ENCODE peak calls at places on chromosomes 1 and 21, in five cellular contexts. C, Y, B, E and G are unnamed samples.

GRCh38 chr1:66752000-66752592 is at the start of gene DYNLT5:
- DNase-seq in C (peak), E (peak), Y (peak), B (no peak), G (peak)

GRCh38 chr1:201006450-201006849 is 17.1 kb downstream of the KIF21B start:
- DNase-seq in B (no peak), C (no peak), E (no peak), Y (no peak), G (no peak)

GRCh38 chr1:48602349-48602748 is 130.3 kb upstream of the SPATA6 start:
- DNase-seq in B (no peak), Y (no peak), E (no peak), C (no peak), G (no peak)

GRCh38 chr1:88935522-88936222 is 44.3 kb upstream of the GTF2B start:
- DNase-seq in B (no peak), C (no peak), Y (peak), E (peak), G (no peak)

GRCh38 chr21:42641311-42642218 is 11.9 kb upstream of the PDE9A start:
- DNase-seq in E (peak), C (no peak), Y (no peak), B (no peak), G (no peak)

GRCh38 chr1:24536391-24536840 is 19.5 kb upstream of the NCMAP start:
- DNase-seq in B (peak), Y (peak), C (no peak), E (no peak), G (no peak)

GRCh38 chr1:12159826-12160225 is 7.0 kb upstream of the TNFRSF1B start:
- DNase-seq in Y (no peak), C (no peak), E (no peak), B (peak), G (no peak)

GRCh38 chr21:29376556-29376955 is 77.8 kb downstream of the BACH1 start:
- DNase-seq in Y (peak), B (peak), C (peak), E (no peak), G (peak)

GRCh38 chr1:7912743-7913557 is 27.7 kb downstream of the TNFRSF9 start:
- DNase-seq in Y (no peak), B (no peak), C (no peak), E (no peak), G (no peak)

GRCh38 chr21:41207401-41208388 is 39.7 kb downstream of the BACE2 start:
- DNase-seq in E (peak), C (peak), B (no peak), Y (peak), G (no peak)

GRCh38 chr1:201834621-201835020 is 5.7 kb downstream of the IPO9 start:
- DNase-seq in B (no peak), C (no peak), Y (no peak), E (no peak), G (no peak)

GRCh38 chr1:235588916-235589515 is 60.6 kb downstream of the GNG4 start:
- DNase-seq in Y (peak), B (no peak), E (peak), C (no peak), G (peak)

GRCh38 chr1:68116643-68117235 is 66.3 kb upstream of the DIRAS3 start:
- DNase-seq in B (peak), E (peak), C (peak), Y (peak), G (no peak)

GRCh38 chr1:233094691-233095090 is 144.3 kb downstream of the NTPCR start:
- DNase-seq in Y (no peak), E (no peak), B (no peak), C (no peak), G (no peak)

GRCh38 chr1:173173388-173173787 is 33.7 kb downstream of the TNFSF4 start:
- DNase-seq in Y (no peak), B (no peak), C (no peak), E (no peak), G (no peak)

GRCh38 chr1:198153103-198153502 is 3.7 kb upstream of the NEK7 start:
- DNase-seq in B (no peak), E (peak), C (peak), Y (no peak), G (peak)

GRCh38 chr1:178344513-178345077 is 152.2 kb downstream of the CLEC20A start:
- DNase-seq in C (peak), Y (peak), E (peak), B (no peak), G (no peak)

GRCh38 chr1:9886063-9886742 is 23.9 kb downstream of the CTNNBIP1 start:
- DNase-seq in C (no peak), B (no peak), E (no peak), Y (no peak), G (no peak)

GRCh38 chr1:29122987-29123870 is 474 bp downstream of the TMEM200B start:
- DNase-seq in Y (peak), E (peak), B (peak), C (peak), G (peak)

GRCh38 chr1:40769815-40770214 is 13.8 kb upstream of the KCNQ4 start:
- DNase-seq in B (no peak), C (peak), E (no peak), Y (no peak), G (peak)

GRCh38 chr1:204089044-204089751 is 16.3 kb downstream of the SOX13 start:
- DNase-seq in Y (no peak), E (no peak), C (peak), B (no peak), G (no peak)

GRCh38 chr1:229984310-229984991 is 82.6 kb upstream of the GALNT2 start:
- DNase-seq in C (no peak), B (no peak), E (no peak), Y (no peak), G (no peak)

GRCh38 chr1:181347495-181348390 is 135.6 kb upstream of the CACNA1E start:
- DNase-seq in C (no peak), Y (no peak), E (no peak), B (no peak), G (no peak)

GRCh38 chr1:198833706-198834497 is 195.1 kb downstream of the PTPRC start:
- DNase-seq in Y (no peak), C (no peak), E (no peak), B (no peak), G (no peak)

GRCh38 chr1:185017338-185017737 is 28.0 kb upstream of the RNF2 start:
- DNase-seq in Y (peak), B (no peak), E (peak), C (no peak), G (peak)

GRCh38 chr1:168613038-168613451 is 36.6 kb downstream of the XCL1 start:
- DNase-seq in E (no peak), B (no peak), C (no peak), Y (no peak), G (no peak)

GRCh38 chr21:39852021-39852721 is 15.1 kb upstream of the PCP4 start:
- DNase-seq in Y (no peak), E (peak), C (no peak), B (no peak), G (no peak)

GRCh38 chr1:117686907-117687306 is 81.1 kb downstream of the TENT5C start:
- DNase-seq in Y (no peak), E (peak), B (no peak), C (no peak), G (peak)

GRCh38 chr1:10897981-10898728 is 101.7 kb upstream of the CASZ1 start:
- DNase-seq in C (no peak), E (no peak), Y (peak), B (no peak), G (peak)

GRCh38 chr21:26236281-26236680 is 65.7 kb upstream of the APP start:
- DNase-seq in B (no peak), C (no peak), E (peak), Y (no peak), G (no peak)

GRCh38 chr1:59926381-59927243 is at the start of gene CYP2J2:
- DNase-seq in E (peak), B (peak), C (peak), Y (peak), G (peak)